ENCODE peak calls at places on chromosome 5, in eight cellular contexts. B, F, C, U, T, O, P and A are unnamed samples.

GRCh38 chr5:43065384-43066230 is 25.5 kb upstream of the ANXA2R start:
- DNase-seq in F (peak), P (peak), C (peak), O (no peak), U (peak), T (peak), B (peak), A (peak)

GRCh38 chr5:133950821-133951612 is 17.4 kb downstream of the C5orf15 start:
- DNase-seq in F (no peak), O (no peak), T (no peak), B (no peak), U (no peak), C (peak), P (no peak), A (no peak)

GRCh38 chr5:139272471-139273321 is 20.8 kb upstream of the MATR3 start:
- DNase-seq in P (no peak), F (no peak), U (peak), B (no peak), T (peak), O (no peak), C (no peak), A (no peak)

GRCh38 chr5:57494104-57495098 is 11.8 kb upstream of the ACTBL2 start:
- DNase-seq in U (peak), B (peak), P (no peak), C (peak), F (no peak), T (peak), O (peak), A (peak)

GRCh38 chr5:18811616-18812015 is 1176.4 kb downstream of the CDH18 start:
- DNase-seq in C (no peak), B (no peak), O (no peak), P (no peak), T (no peak), U (no peak), F (no peak), A (no peak)

GRCh38 chr5:135833521-135833920 is 942 bp upstream of the SLC25A48 start:
- DNase-seq in B (no peak), O (no peak), F (no peak), U (peak), C (no peak), P (peak), T (no peak), A (no peak)

GRCh38 chr5:10695055-10695649 is 65.9 kb downstream of the DAP start:
- DNase-seq in U (no peak), F (peak), O (no peak), C (peak), T (peak), B (peak), P (peak), A (peak)

GRCh38 chr5:77204967-77205366 is 5.5 kb upstream of the PDE8B start:
- DNase-seq in P (no peak), T (no peak), O (no peak), C (no peak), F (no peak), U (no peak), B (no peak), A (no peak)

GRCh38 chr5:32029291-32029690 is 144.8 kb downstream of the GOLPH3 start:
- DNase-seq in T (no peak), C (no peak), O (no peak), F (no peak), U (peak), B (no peak), P (peak), A (no peak)

GRCh38 chr5:82597437-82597836 is 319.3 kb upstream of the RPS23 start:
- DNase-seq in F (no peak), P (no peak), O (peak), T (no peak), U (no peak), C (no peak), B (no peak), A (no peak)

GRCh38 chr5:83844320-83845068 is 123.8 kb upstream of the HAPLN1 start:
- DNase-seq in O (no peak), B (no peak), F (no peak), T (peak), C (no peak), P (no peak), U (no peak), A (no peak)

GRCh38 chr5:101009758-101010519 is 106.9 kb upstream of the ST8SIA4 start:
- DNase-seq in O (no peak), P (no peak), B (no peak), T (no peak), U (no peak), C (no peak), F (no peak), A (no peak)

GRCh38 chr5:142984016-142984415 is 213.8 kb downstream of the ARHGAP26 start:
- DNase-seq in P (no peak), F (no peak), B (no peak), U (no peak), O (no peak), T (no peak), C (no peak), A (no peak)

GRCh38 chr5:82045526-82046267 is 73.9 kb downstream of the ATG10 start:
- DNase-seq in O (no peak), B (no peak), T (no peak), F (no peak), P (no peak), U (no peak), C (no peak), A (no peak)

GRCh38 chr5:43152946-43153345 is 32.2 kb downstream of the ZNF131 start:
- DNase-seq in U (no peak), O (no peak), T (no peak), F (no peak), C (no peak), B (no peak), P (no peak), A (no peak)

GRCh38 chr5:109325456-109325855 is 84.3 kb downstream of the PJA2 start:
- DNase-seq in T (no peak), O (no peak), U (no peak), F (no peak), P (no peak), B (no peak), C (no peak), A (no peak)

GRCh38 chr5:79774171-79774854 is 84.7 kb downstream of the CMYA5 start:
- DNase-seq in B (no peak), O (peak), C (no peak), F (peak), T (no peak), P (no peak), U (no peak), A (peak)

GRCh38 chr5:50921366-50922133 is 255.1 kb downstream of the PARP8 start:
- DNase-seq in C (no peak), B (no peak), T (no peak), O (no peak), P (no peak), F (peak), U (no peak), A (no peak)

GRCh38 chr5:1543398-1544293 is 19.9 kb upstream of the LPCAT1 start:
- DNase-seq in F (no peak), U (peak), B (peak), T (no peak), P (peak), C (no peak), O (no peak), A (no peak)

GRCh38 chr5:93723005-93723404 is 18.4 kb downstream of the POU5F2 start:
- DNase-seq in P (no peak), U (no peak), C (no peak), B (no peak), T (no peak), F (no peak), O (no peak), A (no peak)

GRCh38 chr5:6875376-6875775 is 162.1 kb downstream of the TENT4A start:
- DNase-seq in B (no peak), O (no peak), P (no peak), F (no peak), C (no peak), U (no peak), T (no peak), A (no peak)

GRCh38 chr5:43190755-43191603 is 1.0 kb upstream of the NIM1K start:
- DNase-seq in P (no peak), B (no peak), F (no peak), O (no peak), U (no peak), T (no peak), C (peak), A (no peak)

GRCh38 chr5:150009671-150010387 is 9.3 kb downstream of the HMGXB3 start:
- DNase-seq in P (no peak), F (peak), B (no peak), T (no peak), O (no peak), C (no peak), U (no peak), A (no peak)

GRCh38 chr5:181204561-181205401 is at the start of gene TRIM7:
- DNase-seq in P (peak), U (peak), T (peak), B (peak), F (peak), C (peak), O (no peak), A (peak)

GRCh38 chr5:143758750-143759149 is 53.2 kb upstream of the HMHB1 start:
- DNase-seq in B (no peak), O (no peak), T (no peak), U (no peak), F (no peak), C (no peak), P (no peak), A (no peak)

GRCh38 chr5:104241051-104241450 is 678.5 kb upstream of the NUDT12 start:
- DNase-seq in T (no peak), B (no peak), O (no peak), P (no peak), C (no peak), F (no peak), U (no peak), A (no peak)

GRCh38 chr5:88876714-88877113 is 6.3 kb downstream of the MEF2C start:
- DNase-seq in C (no peak), P (no peak), F (no peak), O (no peak), B (no peak), T (no peak), U (no peak), A (no peak)

GRCh38 chr5:170265527-170265926 is 32.0 kb downstream of the LCP2 start:
- DNase-seq in F (no peak), O (no peak), T (no peak), C (peak), U (no peak), B (peak), P (no peak), A (no peak)

GRCh38 chr5:160390787-160391696 is 8.8 kb downstream of the FAM200C start:
- DNase-seq in T (no peak), P (no peak), O (no peak), U (no peak), B (no peak), C (no peak), F (peak), A (no peak)

GRCh38 chr5:75656311-75657003 is 45.2 kb downstream of the ANKDD1B start:
- DNase-seq in B (no peak), T (no peak), P (no peak), F (no peak), C (peak), O (no peak), U (no peak), A (no peak)

GRCh38 chr5:108148715-108149139 is 233.2 kb downstream of the FBXL17 start:
- DNase-seq in F (no peak), C (no peak), B (no peak), T (no peak), U (no peak), O (no peak), P (no peak), A (peak)

GRCh38 chr5:166961028-166961427 is 1330.4 kb upstream of the WWC1 start:
- DNase-seq in O (no peak), P (no peak), C (no peak), F (no peak), T (no peak), U (no peak), B (no peak), A (peak)

GRCh38 chr5:129899454-129899853 is 4.8 kb upstream of the CHSY3 start:
- DNase-seq in B (no peak), O (no peak), T (no peak), U (no peak), F (no peak), C (no peak), P (no peak), A (peak)

GRCh38 chr5:30736642-30737041 is 456.8 kb upstream of the CDH6 start:
- DNase-seq in U (no peak), O (no peak), B (no peak), T (no peak), C (no peak), F (no peak), P (no peak), A (no peak)

GRCh38 chr5:105877592-105877991 is 1793.1 kb downstream of the EFNA5 start:
- DNase-seq in U (no peak), T (no peak), C (no peak), B (no peak), F (no peak), P (no peak), O (no peak), A (no peak)

GRCh38 chr5:172688735-172689572 is 47.9 kb downstream of the NEURL1B start:
- DNase-seq in C (no peak), B (no peak), F (peak), U (no peak), O (no peak), P (peak), T (peak), A (no peak)

DNA sequence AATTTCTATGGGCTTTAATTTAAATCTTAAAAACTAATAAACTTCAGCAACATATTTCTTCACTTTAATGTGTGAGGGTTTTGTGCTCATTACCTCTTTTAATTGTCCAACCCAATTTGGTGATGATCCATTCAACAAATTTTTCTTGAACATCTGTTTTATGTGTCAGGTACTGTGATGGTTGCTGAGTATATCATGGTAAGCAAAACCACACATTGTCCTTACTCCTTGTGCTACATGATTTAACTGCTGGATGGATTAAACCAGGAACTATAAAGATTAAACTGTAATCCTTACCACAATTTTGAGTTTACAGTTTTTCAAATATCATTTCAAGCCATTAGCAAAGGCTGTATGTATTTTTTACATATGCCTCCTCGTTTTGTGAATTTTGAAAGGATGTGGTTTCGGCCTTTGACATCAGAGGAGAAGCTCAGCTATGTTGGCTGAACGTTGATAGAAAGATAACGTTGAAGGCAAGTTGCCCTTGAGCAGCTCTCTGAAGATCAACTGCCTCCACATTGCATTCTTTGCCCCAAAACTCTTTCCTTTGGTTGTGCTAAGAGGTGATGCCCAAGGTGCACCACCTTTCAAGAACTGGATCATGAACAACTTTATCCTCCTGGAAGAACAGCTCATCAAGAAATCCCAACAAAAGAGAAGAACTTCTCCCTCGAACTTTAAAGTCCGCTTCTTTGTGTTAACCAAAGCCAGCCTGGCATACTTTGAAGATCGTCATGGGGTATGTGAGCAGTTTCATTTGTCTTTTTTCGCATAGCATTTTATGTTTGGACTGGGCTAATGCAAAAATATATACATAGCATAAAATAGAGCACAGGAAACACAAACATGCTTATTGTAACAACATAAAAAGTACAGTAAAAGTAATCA is at the start of gene ITK:
- DNase-seq in F (no peak), C (no peak), B (no peak), P (no peak), O (no peak), T (peak), U (no peak), A (no peak)
- TF ChIP-seq POLR2A in F (no peak), C (no peak), B (no peak), P (no peak), O (no peak), T (peak), U (no peak), A (no peak)

DNA sequence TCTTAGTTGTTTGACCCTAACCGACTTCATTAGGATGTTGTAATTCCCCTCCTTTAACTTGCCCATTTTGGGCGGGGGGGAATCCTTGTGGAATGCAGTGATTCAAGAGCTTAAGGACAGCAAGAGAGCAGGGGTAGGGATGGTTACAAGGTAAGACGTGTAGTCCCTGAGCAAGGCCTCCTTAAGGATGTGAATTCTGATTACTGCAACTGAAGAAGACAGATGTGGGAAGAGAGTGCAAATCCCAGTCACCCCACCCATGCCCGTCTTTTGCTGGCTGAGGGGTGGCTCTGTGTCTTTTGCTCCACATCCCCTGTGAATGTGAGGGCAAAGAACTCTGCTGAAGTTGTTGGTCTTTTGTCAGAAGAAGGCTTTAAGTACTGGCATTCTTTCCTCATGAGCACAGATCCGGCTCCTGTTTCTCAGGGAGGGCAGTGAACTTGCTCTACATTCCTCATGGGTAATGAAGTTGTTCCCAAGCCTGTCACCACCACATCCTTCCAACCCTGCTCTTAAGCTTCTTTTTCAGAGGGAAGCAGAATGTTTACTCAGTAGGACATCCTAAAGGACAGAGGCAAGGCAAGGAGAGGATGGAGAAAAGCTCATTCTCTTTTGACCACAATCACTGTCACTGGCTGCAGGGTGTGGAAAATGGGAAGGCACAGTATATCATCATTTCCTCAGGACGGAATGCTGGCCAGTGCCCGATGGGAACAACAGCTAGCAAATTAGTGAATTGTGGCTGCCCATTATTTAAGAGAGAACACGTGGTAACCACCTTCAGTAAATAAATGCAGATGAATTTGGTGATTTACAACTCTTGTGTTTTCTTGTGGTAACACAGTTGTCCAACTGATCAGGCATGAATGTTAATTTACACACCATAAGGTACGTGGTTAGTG is 61.5 kb downstream of the RAI14 start:
- DNase-seq in C (no peak), P (no peak), T (no peak), O (no peak), B (no peak), F (no peak), U (no peak), A (peak)
- TF ChIP-seq POLR2A in C (no peak), P (no peak), T (no peak), O (no peak), B (no peak), F (no peak), U (no peak), A (no peak)

DNA sequence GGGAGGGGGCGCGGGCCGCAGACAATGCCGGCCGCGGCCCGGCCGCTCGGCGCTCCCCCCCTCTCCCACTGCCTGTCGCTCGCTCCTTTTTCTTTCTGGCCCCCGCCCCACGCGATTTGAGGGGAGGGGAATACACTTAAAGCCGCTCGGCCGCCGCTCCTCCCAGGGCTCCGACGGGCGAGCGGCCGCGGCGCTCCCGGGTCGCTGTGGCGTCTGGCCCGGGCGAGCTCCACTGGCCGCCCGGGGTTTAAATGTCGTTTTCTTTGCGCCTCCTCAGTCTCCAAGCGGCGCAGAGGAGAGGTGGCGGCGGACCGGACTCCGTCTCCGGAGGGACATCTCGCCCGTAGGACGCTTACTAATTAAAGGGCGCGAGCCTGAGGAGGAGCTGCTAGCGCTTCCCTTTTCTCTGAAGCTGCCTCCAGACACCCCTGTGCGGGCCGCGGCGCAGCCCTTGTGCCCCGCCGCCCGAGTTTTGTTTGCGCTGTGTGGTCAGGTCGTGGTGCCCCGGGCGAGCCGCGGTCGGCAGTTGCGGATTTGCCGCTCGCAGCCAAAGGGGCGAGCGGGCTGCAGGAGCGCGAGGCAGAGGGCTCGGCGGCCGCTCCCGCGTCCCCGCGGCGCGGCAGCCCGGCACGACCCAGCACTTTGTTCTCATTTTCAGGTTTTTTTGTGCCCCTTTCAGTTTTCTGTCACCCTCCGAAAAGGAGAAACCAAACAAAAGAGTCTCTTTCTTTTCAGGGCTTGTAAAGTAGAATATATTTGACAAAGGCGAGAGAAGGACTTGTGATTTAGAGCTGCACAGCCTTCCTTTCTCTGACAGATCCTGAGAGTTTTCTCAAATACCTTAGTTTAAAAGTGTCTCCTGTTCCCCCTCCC is 1.5 kb downstream of the ZSWIM6 start:
- DNase-seq in O (no peak), P (peak), U (peak), T (peak), B (peak), C (peak), F (peak), A (no peak)
- TF ChIP-seq POLR2A in O (no peak), P (no peak), U (no peak), T (peak), B (no peak), C (peak), F (no peak), A (no peak)

GRCh38 chr5:112634166-112634565 is 103.5 kb upstream of the APC start:
- DNase-seq in B (no peak), C (no peak), F (no peak), T (no peak), U (no peak), P (no peak), O (no peak), A (no peak)

GRCh38 chr5:112635771-112636170 is 101.9 kb upstream of the APC start:
- DNase-seq in B (no peak), U (no peak), T (no peak), P (no peak), C (no peak), F (no peak), O (no peak), A (no peak)

GRCh38 chr5:112636288-112636731 is 101.4 kb upstream of the APC start:
- DNase-seq in U (no peak), O (no peak), B (no peak), F (no peak), T (no peak), C (no peak), P (no peak), A (no peak)

GRCh38 chr5:112634796-112635195 is 102.9 kb upstream of the APC start:
- DNase-seq in O (no peak), T (no peak), F (no peak), C (no peak), B (no peak), U (no peak), P (no peak), A (no peak)

GRCh38 chr5:112635276-112635675 is 102.4 kb upstream of the APC start:
- DNase-seq in P (no peak), T (no peak), C (no peak), F (no peak), B (no peak), U (no peak), O (no peak), A (no peak)
- TF ChIP-seq POLR2A in P (no peak), T (no peak), C (no peak), F (no peak), B (no peak), U (no peak), O (no peak), A (no peak)

GRCh38 chr5:153999995-154000394 is 38.7 kb downstream of the FAM114A2 start:
- DNase-seq in O (no peak), P (no peak), U (no peak), C (no peak), F (no peak), T (no peak), B (no peak), A (no peak)
- TF ChIP-seq POLR2A in O (no peak), P (no peak), U (no peak), C (no peak), F (no peak), T (no peak), B (no peak), A (no peak)

GRCh38 chr5:131747180-131748105 is 49.4 kb downstream of the FNIP1 start:
- DNase-seq in P (no peak), T (no peak), B (no peak), C (no peak), F (no peak), O (no peak), U (no peak), A (no peak)
- TF ChIP-seq POLR2A in P (no peak), T (no peak), B (no peak), C (no peak), F (no peak), O (no peak), U (no peak), A (no peak)